ENCODE peak calls at places on chromosomes 5 and 9, in eight cellular contexts. A is psoas muscle, X is PC-3, S is stomach, H is fibroblast of lung, E is HCT116, F is GM06990, V is mucosa of descending colon. R is an unnamed sample. For H3K36me3, the result is how much of the 10 kb centered on the place peaks cover.

GRCh38 chr9:105425817-105426433 is 21.9 kb upstream of the FSD1L start:
- DNase-seq in E (no peak), V (no peak), F (no peak), X (peak), S (no peak), A (no peak), H (peak), R (no peak)

GRCh38 chr5:106757672-106758071 is 913.1 kb downstream of the EFNA5 start:
- DNase-seq in X (no peak), V (no peak), H (no peak), A (no peak), S (no peak), E (no peak), F (no peak), R (no peak)

GRCh38 chr9:7234144-7234543 is 476.4 kb downstream of the KDM4C start:
- DNase-seq in H (peak), V (no peak), S (no peak), E (peak), A (no peak), F (peak), X (peak), R (no peak)

GRCh38 chr5:57698785-57699184 is 216.2 kb upstream of the ACTBL2 start:
- DNase-seq in A (no peak), E (peak), H (peak), V (no peak), S (no peak), F (no peak), X (peak), R (no peak)

GRCh38 chr5:38715671-38716070 is 130.1 kb upstream of the OSMR start:
- DNase-seq in F (no peak), V (no peak), S (no peak), X (no peak), E (peak), H (no peak), A (no peak), R (no peak)

GRCh38 chr5:40781843-40782409 is 16.2 kb downstream of the PRKAA1 start:
- DNase-seq in E (no peak), S (no peak), V (no peak), F (no peak), X (no peak), H (peak), A (no peak), R (no peak)

GRCh38 chr9:6827370-6827949 is 69.7 kb downstream of the KDM4C start:
- DNase-seq in E (peak), X (peak), H (peak), F (peak), V (no peak), S (no peak), A (no peak), R (no peak)

GRCh38 chr5:15752886-15753285 is 252.9 kb downstream of the FBXL7 start:
- DNase-seq in F (no peak), A (peak), H (peak), V (no peak), E (no peak), X (no peak), S (no peak), R (no peak)

GRCh38 chr9:33025572-33026347 is 687 bp downstream of the DNAJA1 start:
- DNase-seq in X (peak), A (no peak), V (peak), H (peak), E (no peak), S (peak), F (peak), R (peak)

GRCh38 chr5:167633114-167633513 is 658.3 kb upstream of the WWC1 start:
- DNase-seq in V (no peak), F (no peak), S (no peak), A (no peak), E (no peak), H (no peak), X (no peak), R (no peak)

GRCh38 chr9:136978073-136978864 is 965 bp downstream of the PTGDS start:
- DNase-seq in V (peak), E (no peak), A (peak), H (peak), F (no peak), S (peak), X (peak), R (no peak)

GRCh38 chr9:136806067-136806466 is 1.7 kb upstream of the RABL6 start:
- DNase-seq in V (peak), X (no peak), F (no peak), E (no peak), S (no peak), A (no peak), H (no peak), R (peak)

GRCh38 chr9:75880556-75880955 is 9.9 kb upstream of the PCSK5 start:
- DNase-seq in H (peak), X (no peak), A (no peak), E (no peak), V (no peak), S (no peak), F (no peak), R (no peak)

GRCh38 chr9:93479726-93480125 is 26.3 kb upstream of the FAM120AOS start:
- DNase-seq in S (no peak), A (peak), X (no peak), H (no peak), F (no peak), V (no peak), E (no peak), R (no peak)

GRCh38 chr5:140324041-140324833 is 21.3 kb upstream of the PFDN1 start:
- DNase-seq in X (peak), H (peak), E (no peak), A (no peak), F (no peak), S (no peak), V (no peak), R (no peak)

GRCh38 chr5:115170128-115170923 is 618 bp upstream of the TRIM36 start:
- DNase-seq in V (no peak), X (peak), S (no peak), E (no peak), F (no peak), A (no peak), H (no peak), R (peak)

GRCh38 chr9:4117835-4118610 is 181.8 kb downstream of the GLIS3 start:
- DNase-seq in A (peak), V (no peak), E (no peak), H (no peak), X (no peak), S (no peak), F (peak), R (peak)

GRCh38 chr5:83340511-83340918 is 131.0 kb upstream of the VCAN start:
- DNase-seq in V (no peak), E (no peak), A (no peak), X (no peak), H (no peak), F (no peak), S (no peak), R (no peak)

GRCh38 chr9:79572891-79573696 is 1.3 kb downstream of the TLE4 start:
- DNase-seq in H (no peak), S (peak), F (peak), A (peak), E (no peak), X (no peak), V (peak), R (peak)

GRCh38 chr5:173451031-173451430 is 122.8 kb upstream of the STC2 start:
- DNase-seq in S (no peak), E (peak), H (no peak), A (no peak), X (peak), F (no peak), V (no peak), R (no peak)
- TF ChIP-seq CTCF in S (peak), E (peak), H (peak), A (peak), X (peak), F (peak), V (no peak), R (peak)

DNA sequence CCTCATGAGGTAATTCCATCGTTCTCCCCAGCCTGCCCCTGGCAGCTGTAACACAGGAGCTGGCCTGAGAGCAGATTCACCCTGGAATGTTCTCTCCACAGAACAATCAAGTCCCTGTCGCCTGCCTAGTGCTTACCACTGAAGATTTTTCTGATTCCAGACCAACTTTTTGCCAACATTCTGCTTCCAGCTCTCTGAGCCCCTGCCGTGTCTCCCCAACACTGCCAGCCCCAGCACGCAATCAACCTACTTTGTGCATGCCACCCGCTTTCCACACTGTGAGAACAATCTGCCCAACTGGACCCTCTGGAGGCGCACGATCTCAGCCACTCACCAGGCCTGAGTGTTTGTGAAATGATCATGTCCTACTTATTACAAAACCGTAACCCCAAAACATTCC is 62.6 kb downstream of the PSMB7 start:
- DNase-seq in A (no peak), S (no peak), E (no peak), F (no peak), X (no peak), V (no peak), H (no peak), R (no peak)
- H3K36me3 ChIP-seq in A (half or more), S (half or more), E (half or more), F (half or more), X (under half), V (under half), H (half or more), R (under half)

GRCh38 chr5:55146543-55147151 is 13.3 kb upstream of the GPX8 start:
- DNase-seq in F (peak), E (peak), V (no peak), S (peak), X (peak), H (peak), A (peak), R (peak)
- TF ChIP-seq CTCF in F (peak), E (peak), V (peak), S (peak), X (peak), H (peak), A (peak), R (peak)

GRCh38 chr9:35561468-35562261 is 43.4 kb upstream of the TESK1 start:
- DNase-seq in X (no peak), H (no peak), A (peak), E (no peak), F (no peak), V (no peak), S (no peak), R (no peak)
- H3K36me3 ChIP-seq in X (under half), H (under half), A (under half), E (under half), F (under half), V (under half), S (half or more), R (under half)

DNA sequence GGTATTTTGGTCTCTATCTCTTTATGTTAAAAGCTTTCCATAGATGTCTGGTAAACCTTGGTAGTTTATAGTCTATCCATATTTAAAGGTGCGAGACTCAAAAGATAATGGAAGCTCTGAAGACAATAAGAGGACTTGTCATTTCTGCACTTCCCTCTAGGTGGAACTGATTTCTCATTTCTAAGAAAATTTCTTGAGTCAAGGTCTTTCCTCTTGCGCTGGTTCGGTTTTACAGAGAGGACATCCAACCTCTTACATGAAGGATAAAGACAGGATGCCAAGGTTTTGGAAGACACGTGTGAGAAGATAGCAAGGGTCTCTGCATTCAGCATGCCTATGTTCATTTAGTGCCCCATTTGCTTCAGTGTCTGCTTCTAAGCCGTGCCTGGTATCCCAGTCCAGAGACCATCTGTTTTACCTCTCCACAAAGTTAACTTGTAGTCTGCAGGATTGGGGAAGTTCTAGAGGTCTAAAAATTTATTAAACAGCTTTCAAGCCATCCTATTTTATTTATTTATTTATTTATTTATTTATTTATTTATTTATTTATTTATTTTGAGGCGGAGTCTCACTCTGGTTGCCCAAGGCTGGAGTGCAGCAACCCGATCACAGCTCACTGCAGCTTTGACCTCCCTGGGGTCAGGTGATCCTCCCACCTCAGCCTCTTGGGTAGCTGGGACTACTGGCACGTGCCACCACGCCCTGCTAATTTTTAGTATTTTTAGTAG is 41.6 kb downstream of the KIAA1191 start:
- DNase-seq in H (peak), S (no peak), X (peak), A (no peak), F (no peak), V (no peak), E (peak), R (no peak)
- TF ChIP-seq CTCF in H (peak), S (no peak), X (peak), A (peak), F (no peak), V (no peak), E (peak), R (no peak)

GRCh38 chr5:144549580-144549979 is 378.9 kb downstream of the KCTD16 start:
- DNase-seq in X (no peak), A (no peak), V (no peak), S (no peak), E (no peak), H (peak), F (no peak), R (peak)

GRCh38 chr5:144547098-144547499 is 376.4 kb downstream of the KCTD16 start:
- DNase-seq in X (no peak), S (no peak), F (no peak), A (no peak), H (no peak), V (no peak), E (no peak), R (no peak)
- H3K36me3 ChIP-seq in X (under half), S (under half), F (under half), A (under half), H (under half), V (under half), E (under half), R (under half)

DNA sequence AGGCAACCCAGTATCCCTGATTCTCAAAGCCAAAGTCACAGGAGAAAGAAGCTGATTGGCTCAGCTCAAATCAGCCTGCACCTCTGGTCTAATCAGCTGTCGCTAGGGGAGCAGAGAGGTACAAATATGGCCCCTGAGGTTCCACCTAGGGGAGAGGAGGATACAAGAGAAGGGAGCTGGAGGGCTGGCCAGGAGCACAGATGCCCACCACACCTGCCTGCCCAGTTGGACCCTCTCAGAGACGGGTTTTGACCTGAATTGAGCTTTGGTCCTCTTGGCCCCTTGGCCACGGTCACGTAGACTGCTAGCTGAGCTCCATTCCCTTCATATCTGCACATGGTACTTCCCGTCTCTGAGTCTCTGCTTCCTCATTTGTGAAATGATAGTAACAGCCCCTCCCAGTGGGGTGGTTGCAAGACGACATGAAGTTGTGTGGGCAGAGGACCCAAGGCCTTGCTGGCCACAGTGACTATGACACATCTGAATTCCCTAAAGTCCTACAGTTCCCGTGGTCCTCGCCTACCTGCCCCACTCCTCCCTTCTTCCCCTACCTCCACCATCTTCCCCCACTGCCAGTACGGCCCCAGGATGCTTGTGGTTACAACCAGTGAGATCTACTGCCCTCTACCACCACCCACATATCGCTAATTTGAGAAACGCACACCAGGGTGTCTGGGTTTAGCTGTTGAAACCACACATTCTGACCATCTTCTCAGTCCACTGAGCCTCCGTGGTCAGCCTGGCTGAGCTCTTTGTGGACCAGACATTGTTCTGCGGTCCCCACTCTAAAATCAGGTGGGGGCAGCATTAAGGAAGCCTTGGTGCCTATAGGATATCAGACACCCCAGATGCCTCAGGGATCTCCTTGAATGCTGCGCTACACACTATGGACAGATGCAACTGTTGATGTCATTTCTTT is 60.3 kb upstream of the NEK6 start:
- DNase-seq in X (no peak), A (no peak), V (no peak), F (peak), S (peak), H (no peak), E (no peak), R (no peak)
- TF ChIP-seq CTCF in X (no peak), A (no peak), V (no peak), F (peak), S (no peak), H (no peak), E (no peak), R (no peak)

GRCh38 chr5:34666392-34667080 is 10.4 kb downstream of the RAI14 start:
- DNase-seq in E (no peak), S (no peak), V (no peak), A (no peak), F (no peak), H (no peak), X (no peak), R (no peak)

GRCh38 chr5:34667705-34668104 is 11.6 kb downstream of the RAI14 start:
- DNase-seq in A (no peak), V (no peak), E (no peak), X (no peak), H (peak), S (no peak), F (no peak), R (no peak)

GRCh38 chr5:34673463-34674125 is 17.5 kb downstream of the RAI14 start:
- DNase-seq in S (no peak), X (peak), H (no peak), V (no peak), F (no peak), E (no peak), A (no peak), R (no peak)

GRCh38 chr5:34672196-34672595 is 16.1 kb downstream of the RAI14 start:
- DNase-seq in S (no peak), H (no peak), F (no peak), E (no peak), X (no peak), V (no peak), A (no peak), R (no peak)

DNA sequence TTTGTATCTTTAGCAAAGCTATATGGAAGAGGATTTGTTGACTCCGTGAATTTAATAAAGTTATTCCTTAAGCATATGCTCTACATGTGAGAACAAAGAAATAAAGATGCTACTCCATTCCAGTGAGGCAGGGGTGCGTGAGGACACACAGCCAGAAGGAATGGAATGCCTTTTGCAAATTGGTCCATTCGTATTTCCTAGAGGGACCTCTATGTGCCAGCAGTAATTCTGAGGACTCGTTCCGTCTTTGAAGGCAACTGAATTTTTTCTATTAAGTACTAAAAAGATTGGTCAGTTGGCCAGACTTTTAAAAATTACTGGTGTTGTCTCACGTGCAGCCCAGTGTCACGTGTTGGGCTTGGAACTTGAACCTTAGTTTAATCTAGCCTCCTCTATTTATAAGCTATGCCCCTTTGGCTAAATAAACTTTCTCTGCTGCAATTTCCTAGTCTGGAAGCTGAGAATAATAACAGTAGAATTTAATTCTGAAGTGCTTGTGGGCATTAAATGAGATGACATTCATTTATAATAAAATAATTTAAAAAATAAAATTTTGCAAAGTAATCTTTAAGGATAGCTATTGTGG is 13.9 kb downstream of the RAI14 start:
- DNase-seq in A (no peak), S (no peak), X (no peak), E (no peak), V (no peak), F (no peak), H (no peak), R (no peak)
- H3K36me3 ChIP-seq in A (under half), S (under half), X (under half), E (under half), V (under half), F (under half), H (under half), R (under half)

GRCh38 chr5:98110270-98110669 is 663.2 kb upstream of the RGMB start:
- DNase-seq in S (no peak), V (no peak), X (peak), A (no peak), F (no peak), H (peak), E (no peak), R (no peak)

GRCh38 chr5:98108497-98108896 is 665.0 kb upstream of the RGMB start:
- DNase-seq in X (peak), V (no peak), E (no peak), A (no peak), H (peak), F (no peak), S (no peak), R (no peak)

GRCh38 chr5:98110791-98111190 is 662.7 kb upstream of the RGMB start:
- DNase-seq in X (no peak), V (no peak), A (no peak), H (peak), E (no peak), S (no peak), F (no peak), R (no peak)

GRCh38 chr5:98109561-98110006 is 663.9 kb upstream of the RGMB start:
- DNase-seq in S (no peak), V (no peak), H (peak), F (no peak), E (no peak), X (peak), A (no peak), R (no peak)

GRCh38 chr5:98111686-98112085 is 661.8 kb upstream of the RGMB start:
- DNase-seq in S (no peak), A (no peak), V (no peak), F (no peak), H (no peak), X (peak), E (no peak), R (no peak)
- TF ChIP-seq CTCF in S (no peak), A (no peak), V (no peak), F (no peak), H (peak), X (peak), E (no peak), R (no peak)

DNA sequence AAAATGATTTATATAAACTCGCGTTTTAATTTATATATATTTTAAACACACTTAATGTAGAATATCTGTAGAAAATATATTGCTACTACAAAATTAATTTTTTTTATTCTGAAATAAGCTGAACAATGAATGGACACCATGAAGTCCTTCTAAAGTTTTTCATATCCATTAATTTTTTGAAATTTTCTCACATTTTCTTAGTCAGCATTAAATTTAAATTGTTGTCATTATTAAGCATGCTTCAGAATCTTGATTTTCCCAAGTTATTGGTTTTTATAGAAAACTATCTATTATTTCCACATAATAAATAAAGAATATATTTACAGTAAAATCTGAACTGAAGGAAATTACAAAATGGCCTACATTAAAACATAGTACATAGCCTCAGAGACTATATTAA is 1314.9 kb upstream of the CDH6 start:
- DNase-seq in S (no peak), E (no peak), X (no peak), V (no peak), F (no peak), H (no peak), A (no peak), R (no peak)
- H3K36me3 ChIP-seq in S (under half), E (under half), X (under half), V (under half), F (under half), H (under half), A (under half), R (under half)

R was measured in pancreas.